ENCODE peak calls at places on chromosomes 5 and 9, in four cellular contexts. Y, F, U and K are unnamed samples.

GRCh38 chr5:112419596-112420110 is 576 bp upstream of the EPB41L4A start:
- DNase-seq in F (peak; percentile 51), U (peak; percentile 15), Y (peak; percentile 4), K (peak; percentile 68)

GRCh38 chr5:52846443-52846842 is 58.7 kb downstream of the ITGA1 start:
- DNase-seq in U (no peak), F (no peak), Y (no peak), K (no peak)

GRCh38 chr9:135701067-135701967 is 668 bp upstream of the KCNT1 start:
- DNase-seq in F (no peak), U (peak; percentile 16), Y (no peak), K (no peak)

GRCh38 chr9:127742435-127743088 is 7.5 kb upstream of the TOR2A start:
- DNase-seq in F (no peak), Y (no peak), U (no peak), K (peak; percentile 71)

GRCh38 chr5:135308752-135309151 is 90.3 kb downstream of the MACROH2A1 start:
- DNase-seq in U (no peak), F (no peak), Y (no peak), K (no peak)

GRCh38 chr9:137163101-137163661 is 6.7 kb downstream of the LRRC26 start:
- DNase-seq in U (no peak), Y (no peak), F (no peak), K (no peak)

GRCh38 chr5:59275537-59276276 is 617.8 kb downstream of the PDE4D start:
- DNase-seq in F (peak; percentile 5), U (no peak), Y (no peak), K (peak; percentile 42)

GRCh38 chr9:4668604-4669003 is 2.3 kb upstream of the SPATA6L start:
- DNase-seq in Y (no peak), U (no peak), F (no peak), K (no peak)

GRCh38 chr5:33701251-33701650 is 190.5 kb downstream of the ADAMTS12 start:
- DNase-seq in Y (no peak), F (no peak), U (no peak), K (no peak)

GRCh38 chr5:73388371-73388684 is 60.2 kb downstream of the FOXD1 start:
- DNase-seq in Y (no peak), F (no peak), U (no peak), K (no peak)